ENCODE peak calls at places on chromosomes 1 and 21, in eight cellular contexts. T, I, K, G, S, O, Z and Q are unnamed samples.

GRCh38 chr1:32031578-32032286 is 18.1 kb downstream of the KHDRBS1 start:
- DNase-seq in Z (no peak), K (peak; percentile 57), S (peak; percentile 40), T (no peak), O (no peak), G (peak; percentile 47), I (no peak), Q (peak; percentile 58)

GRCh38 chr21:15592271-15592860 is 137.4 kb upstream of the USP25 start:
- DNase-seq in T (no peak), K (peak; percentile 13), G (peak; percentile 79), S (peak; percentile 10), O (peak; percentile 36), I (no peak), Z (no peak), Q (no peak)

GRCh38 chr1:183610053-183610452 is 19.8 kb upstream of the NCF2 start:
- DNase-seq in K (no peak), T (no peak), G (peak; percentile 41), S (no peak), I (no peak), Z (no peak), O (no peak), Q (no peak)

GRCh38 chr1:162823231-162823630 is 32.7 kb downstream of the HSD17B7 start:
- DNase-seq in T (no peak), G (no peak), Z (no peak), I (no peak), K (no peak), S (no peak), O (no peak), Q (no peak)

GRCh38 chr1:160637821-160638539 is 8.9 kb downstream of the SLAMF1 start:
- DNase-seq in S (no peak), Z (no peak), T (no peak), G (peak; percentile 43), K (no peak), I (no peak), O (peak; percentile 57), Q (no peak)

GRCh38 chr1:3271866-3272265 is 182.6 kb upstream of the ARHGEF16 start:
- DNase-seq in K (no peak), T (no peak), S (no peak), O (no peak), Z (no peak), G (no peak), I (no peak), Q (no peak)

GRCh38 chr1:37437058-37437457 is 37.3 kb upstream of the ZC3H12A start:
- DNase-seq in S (no peak), Z (no peak), G (no peak), T (no peak), K (no peak), I (no peak), O (no peak), Q (no peak)

GRCh38 chr21:45549670-45550463 is 7.6 kb upstream of the SLC19A1 start:
- DNase-seq in O (peak; percentile 72), S (no peak), K (no peak), Z (peak; percentile 64), I (peak; percentile 60), T (peak; percentile 55), G (no peak), Q (no peak)

GRCh38 chr1:90729484-90730246 is 12.6 kb upstream of the BARHL2 start:
- DNase-seq in I (no peak), Z (no peak), S (no peak), G (no peak), T (no peak), K (no peak), O (peak; percentile 58), Q (no peak)

GRCh38 chr1:3390291-3390690 is 64.2 kb upstream of the ARHGEF16 start:
- DNase-seq in O (no peak), K (no peak), T (no peak), S (no peak), I (no peak), Z (no peak), G (no peak), Q (no peak)

GRCh38 chr1:227543283-227544066 is 19.9 kb upstream of the ZNF678 start:
- DNase-seq in S (no peak), K (no peak), G (no peak), O (peak; percentile 22), T (no peak), Z (no peak), I (no peak), Q (no peak)

GRCh38 chr1:108533351-108534083 is 26.4 kb upstream of the EEIG2 start:
- DNase-seq in K (no peak), Z (no peak), I (peak; percentile 46), G (no peak), S (no peak), T (no peak), O (peak; percentile 50), Q (no peak)

GRCh38 chr1:115466433-115466832 is 128.4 kb upstream of the NGF start:
- DNase-seq in Z (no peak), T (no peak), I (no peak), K (no peak), G (no peak), O (no peak), S (no peak), Q (no peak)

GRCh38 chr1:2906620-2907019 is 105.1 kb upstream of the TTC34 start:
- DNase-seq in S (no peak), O (no peak), T (no peak), I (no peak), G (no peak), Z (no peak), K (no peak), Q (no peak)

GRCh38 chr1:38908821-38909220 is 27.4 kb upstream of the GJA9 start:
- DNase-seq in Z (no peak), S (no peak), T (no peak), O (no peak), I (no peak), G (no peak), K (no peak), Q (no peak)

GRCh38 chr1:67785847-67786753 is 47.2 kb downstream of the GNG12 start:
- DNase-seq in S (no peak), G (peak; percentile 39), O (no peak), I (no peak), T (no peak), K (no peak), Z (no peak), Q (no peak)

GRCh38 chr21:42747267-42747701 is 93.9 kb downstream of the PDE9A start:
- DNase-seq in Z (peak; percentile 59), T (no peak), K (no peak), O (no peak), S (no peak), G (no peak), I (no peak), Q (no peak)

GRCh38 chr1:169585184-169585583 is 1.1 kb downstream of the F5 start:
- DNase-seq in G (no peak), O (no peak), K (no peak), T (no peak), I (no peak), Z (no peak), S (no peak), Q (no peak)

GRCh38 chr1:169586067-169586394 is 250 bp downstream of the F5 start:
- DNase-seq in K (no peak), Z (no peak), T (no peak), I (no peak), O (no peak), S (no peak), G (no peak), Q (no peak)

GRCh38 chr1:169584483-169585144 is 1.7 kb downstream of the F5 start:
- DNase-seq in K (no peak), G (no peak), T (no peak), Z (no peak), I (no peak), S (no peak), O (no peak), Q (no peak)

GRCh38 chr1:169588112-169588511 is 1.8 kb upstream of the F5 start:
- DNase-seq in G (no peak), S (no peak), K (no peak), Z (no peak), I (no peak), O (no peak), T (no peak), Q (no peak)

DNA sequence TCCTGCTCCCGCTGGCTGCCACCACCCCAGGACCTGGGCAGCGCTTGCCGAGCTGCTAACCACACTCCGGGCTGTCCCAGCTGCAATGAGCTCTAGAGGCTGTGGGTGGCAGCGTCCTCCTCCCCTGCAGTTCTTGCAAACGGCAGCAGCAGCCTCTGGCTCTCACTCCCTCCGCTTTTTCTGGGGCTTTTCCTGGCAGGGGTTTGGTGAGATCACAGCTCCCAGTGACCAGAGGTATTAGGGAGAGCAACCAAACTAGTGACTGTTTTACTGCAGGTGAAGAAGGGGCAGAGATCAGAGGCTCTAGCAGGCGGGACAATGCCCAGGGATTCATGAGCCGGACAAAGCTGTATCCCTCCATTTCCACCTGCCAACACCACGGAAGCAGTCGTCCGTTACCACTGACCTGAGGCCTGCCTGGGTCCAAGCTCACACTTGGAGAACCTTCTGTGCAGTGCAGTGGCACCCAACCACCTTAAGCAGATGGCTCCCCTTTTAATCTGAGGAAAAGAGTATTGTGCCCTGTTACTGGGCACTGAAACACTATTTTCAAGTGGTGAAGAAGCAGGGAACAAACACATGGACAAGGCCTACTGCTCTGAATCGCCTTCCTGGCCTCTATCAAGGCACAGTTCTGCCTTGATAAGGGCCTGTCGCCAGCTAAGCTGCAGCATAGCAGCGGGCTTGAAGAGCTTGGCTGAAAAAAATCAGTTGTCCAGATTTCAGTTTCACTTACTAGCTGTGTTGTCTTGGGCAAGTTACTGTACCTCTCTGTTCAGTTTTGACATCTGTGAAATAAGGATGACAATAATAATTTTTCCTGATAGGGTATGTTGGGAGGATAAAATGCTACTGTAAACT is at the start of gene F5:
- DNase-seq in K (peak; percentile 39), O (peak; percentile 64), T (peak; percentile 70), I (peak; percentile 86), S (peak; percentile 10), Z (peak; percentile 76), G (peak; percentile 75), Q (no peak)
- TF ChIP-seq CTCF in K (peak; percentile 50), O (peak; percentile 56), T (peak; percentile 42), I (peak; percentile 61), S (peak; percentile 57), Z (peak; percentile 22), G (peak; percentile 70), Q (peak; percentile 53)

DNA sequence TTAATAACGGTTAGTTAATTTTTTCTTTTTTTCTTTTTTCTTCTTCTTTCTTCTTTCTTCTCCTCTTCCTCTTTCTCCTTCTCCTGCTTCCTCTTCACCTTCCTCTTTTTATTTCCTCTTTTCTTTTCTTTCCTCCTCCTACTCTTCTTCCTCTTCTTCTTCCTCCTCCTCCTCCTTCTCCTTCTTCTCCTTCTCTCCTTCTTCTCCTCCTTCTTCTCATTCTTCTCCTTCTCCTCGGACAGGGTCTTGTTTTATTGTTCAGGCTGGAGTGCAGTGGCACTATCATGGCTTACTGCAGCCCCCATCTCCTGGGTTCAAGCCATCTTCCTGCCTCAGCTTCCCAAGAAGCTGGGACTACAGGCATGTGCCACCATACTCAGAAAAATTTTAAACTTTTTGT is 13.4 kb upstream of the ACBD3 start:
- DNase-seq in O (no peak), K (no peak), G (no peak), T (no peak), I (no peak), Z (no peak), S (no peak), Q (no peak)
- TF ChIP-seq CTCF in O (no peak), K (no peak), G (no peak), T (no peak), I (no peak), Z (no peak), S (no peak), Q (no peak)

GRCh38 chr1:201171063-201172036 is 17.1 kb upstream of the TMEM9 start:
- DNase-seq in T (peak; percentile 73), G (peak; percentile 31), S (no peak), I (peak; percentile 58), O (peak; percentile 81), K (no peak), Z (no peak), Q (no peak)
- TF ChIP-seq CTCF in T (peak; percentile 19), G (peak; percentile 27), S (peak; percentile 36), I (peak; percentile 41), O (no peak), K (peak; percentile 44), Z (peak; percentile 44), Q (peak; percentile 53)

GRCh38 chr1:51867479-51868232 is 10.9 kb downstream of the NRDC start:
- DNase-seq in I (no peak), O (no peak), T (no peak), S (no peak), G (no peak), K (no peak), Z (no peak), Q (no peak)
- TF ChIP-seq CTCF in I (no peak), O (no peak), T (no peak), S (no peak), G (no peak), K (no peak), Z (no peak), Q (no peak)